ENCODE peak calls at places on chromosomes 2 and 18, in ten cellular contexts. Y is nephron progenitor cell, J is AG09319, G is GM12878, N is HFF-Myc, R is upper lobe of right lung, A is astrocyte of the spinal cord, D is GM06990, Q is HCT116, Z is retinal pigment epithelial cell. W is an unnamed sample.
A peak's percentile ranks its signal among the peaks of the same experiment; 100 is the strongest.

GRCh38 chr2:219410390-219410789 is 7.8 kb upstream of the DES start:
- DNase-seq in G (no peak), Y (no peak), J (no peak), Z (no peak), R (no peak), Q (no peak), N (no peak), D (no peak), A (no peak), W (no peak)

GRCh38 chr2:100529900-100530299 is 32.9 kb upstream of the PDCL3 start:
- DNase-seq in Q (no peak), G (no peak), D (no peak), J (no peak), Y (no peak), Z (no peak), N (no peak), R (no peak), A (no peak), W (peak; percentile 8)

GRCh38 chr18:22465859-22466602 is 48.3 kb upstream of the CTAGE1 start:
- DNase-seq in N (peak; percentile 78), Y (no peak), Z (peak; percentile 86), D (no peak), Q (peak; percentile 73), J (peak; percentile 60), R (no peak), A (peak; percentile 93), G (no peak), W (no peak)

GRCh38 chr18:6750411-6750810 is 20.9 kb downstream of the ARHGAP28 start:
- DNase-seq in A (no peak), R (no peak), N (no peak), D (no peak), Z (no peak), G (no peak), J (no peak), Y (no peak), Q (no peak), W (no peak)

GRCh38 chr2:112881217-112882000 is 29.6 kb upstream of the IL37 start:
- DNase-seq in Q (peak; percentile 16), G (peak; percentile 58), J (peak; percentile 34), Z (no peak), N (peak; percentile 87), A (peak; percentile 79), Y (no peak), D (peak; percentile 44), R (no peak), W (peak; percentile 69)

GRCh38 chr2:232481322-232482140 is 6.1 kb downstream of the ECEL1 start:
- DNase-seq in J (no peak), D (no peak), N (no peak), A (no peak), Q (no peak), G (no peak), Z (no peak), R (peak; percentile 44), Y (peak; percentile 2), W (no peak)

GRCh38 chr2:62270728-62271127 is 74.8 kb downstream of the B3GNT2 start:
- DNase-seq in Q (no peak), N (peak; percentile 5), Y (no peak), A (peak; percentile 30), Z (no peak), J (no peak), R (no peak), G (no peak), D (no peak), W (no peak)

GRCh38 chr18:79455261-79455660 is 59.5 kb downstream of the NFATC1 start:
- DNase-seq in A (no peak), D (no peak), Z (no peak), R (no peak), G (no peak), N (no peak), Y (no peak), J (no peak), Q (no peak), W (no peak)

GRCh38 chr2:22124003-22124402 is 1000.2 kb downstream of the TDRD15 start:
- DNase-seq in Y (no peak), G (no peak), A (no peak), Z (no peak), D (no peak), Q (no peak), N (no peak), R (no peak), J (no peak), W (no peak)

DNA sequence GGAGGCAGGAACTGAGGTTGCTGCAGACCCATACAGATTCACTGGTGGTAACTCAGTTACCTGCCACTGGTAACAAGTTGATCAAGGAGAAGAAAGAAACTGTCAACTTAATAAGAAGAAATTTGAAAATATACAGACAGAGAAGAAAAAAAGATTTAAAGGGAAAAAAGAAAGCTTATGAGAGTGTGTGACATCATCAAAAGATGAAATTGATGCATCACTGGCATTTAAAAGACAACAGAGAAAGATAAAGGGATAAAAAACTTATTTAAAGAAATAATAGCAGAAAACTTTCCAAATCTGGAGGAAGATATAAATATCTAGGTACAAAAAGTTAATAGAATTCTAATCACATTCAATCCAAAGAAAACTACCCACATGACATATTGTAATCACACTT is 1003.2 kb downstream of the TDRD15 start:
- DNase-seq in Z (no peak), D (no peak), R (no peak), G (no peak), Y (no peak), J (no peak), A (no peak), Q (no peak), N (no peak), W (no peak)
- TF ChIP-seq CTCF in Z (no peak), D (no peak), R (no peak), G (no peak), Y (no peak), J (no peak), A (no peak), Q (no peak), N (no peak), W (no peak)

GRCh38 chr18:35039633-35040032 is 1.6 kb upstream of the MAPRE2 start:
- DNase-seq in A (no peak), Q (no peak), Z (peak; percentile 24), N (no peak), R (no peak), J (no peak), G (no peak), D (no peak), Y (no peak), W (no peak)

GRCh38 chr18:35041752-35042379 is 653 bp downstream of the MAPRE2 start:
- DNase-seq in G (no peak), Y (no peak), Q (no peak), Z (no peak), J (no peak), D (no peak), A (no peak), N (no peak), R (no peak), W (no peak)

GRCh38 chr18:35040988-35041751 is at the start of gene MAPRE2:
- DNase-seq in Q (peak; percentile 85), G (peak; percentile 82), N (peak; percentile 92), J (peak; percentile 94), A (peak; percentile 98), R (peak; percentile 99), Y (peak; percentile 100), D (peak; percentile 95), Z (peak; percentile 90), W (peak; percentile 98)

GRCh38 chr18:35038881-35039491 is 2.2 kb upstream of the MAPRE2 start:
- DNase-seq in Y (no peak), D (peak; percentile 33), R (no peak), J (no peak), Q (no peak), Z (no peak), A (no peak), N (no peak), G (no peak), W (no peak)

DNA sequence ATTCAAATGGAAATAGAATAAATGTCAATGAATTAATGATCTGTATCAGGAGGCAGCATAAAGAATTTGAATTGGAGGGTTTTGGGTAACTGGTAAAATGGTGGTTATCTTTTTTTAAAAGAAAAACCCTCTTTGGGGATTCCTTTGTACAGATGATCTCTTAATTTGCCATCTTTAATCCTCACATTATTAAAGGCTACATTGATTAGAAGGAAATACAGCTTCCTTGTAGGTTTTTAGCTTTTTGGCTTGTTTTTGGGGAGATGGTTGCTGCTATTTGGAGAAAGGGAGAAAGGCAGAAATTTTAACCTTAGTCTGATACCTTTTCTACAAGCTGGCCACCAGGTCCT is 600 bp upstream of the MAPRE2 start:
- DNase-seq in A (no peak), Z (no peak), R (no peak), D (no peak), Q (no peak), G (no peak), J (no peak), Y (no peak), N (no peak), W (no peak)
- TF ChIP-seq CTCF in A (no peak), Z (no peak), R (no peak), D (no peak), Q (no peak), G (no peak), J (no peak), Y (no peak), N (no peak), W (no peak)

DNA sequence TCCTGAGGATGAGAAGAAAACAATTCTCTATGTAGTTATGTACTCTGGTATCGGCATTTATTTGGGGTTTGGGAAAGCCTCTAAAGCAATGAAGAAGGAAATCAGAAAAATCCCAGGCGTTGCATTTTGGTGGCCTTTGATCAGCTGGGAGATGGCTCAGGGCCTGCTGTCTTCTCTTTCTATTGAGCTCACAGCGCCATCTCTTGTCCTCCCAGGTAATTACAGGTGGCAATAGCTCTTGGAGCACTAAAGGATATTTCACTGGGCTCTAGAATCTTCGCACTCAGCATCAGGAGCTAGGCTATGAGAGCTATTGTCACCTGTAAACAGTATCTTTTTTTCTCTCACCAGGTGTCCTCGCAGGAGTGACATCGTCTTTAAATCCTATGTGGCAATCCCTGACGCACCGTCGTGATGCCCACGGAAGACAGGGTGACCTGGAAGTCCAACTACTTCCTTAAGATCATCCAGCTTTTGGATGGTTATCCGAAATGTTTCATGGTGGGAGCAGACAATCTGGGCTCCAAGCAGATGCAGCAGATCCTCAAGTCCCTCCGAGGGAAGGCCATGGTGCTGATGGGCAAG is 76.1 kb upstream of the PMAIP1 start:
- DNase-seq in J (peak; percentile 77), G (no peak), N (peak; percentile 54), Q (peak; percentile 67), Y (peak; percentile 83), A (peak; percentile 81), R (no peak), Z (no peak), D (no peak), W (peak; percentile 47)
- TF ChIP-seq CTCF in J (peak; percentile 79), G (peak; percentile 80), N (peak; percentile 79), Q (peak; percentile 89), Y (peak; percentile 92), A (peak; percentile 84), R (peak; percentile 79), Z (peak; percentile 90), D (peak; percentile 71), W (peak; percentile 80)

DNA sequence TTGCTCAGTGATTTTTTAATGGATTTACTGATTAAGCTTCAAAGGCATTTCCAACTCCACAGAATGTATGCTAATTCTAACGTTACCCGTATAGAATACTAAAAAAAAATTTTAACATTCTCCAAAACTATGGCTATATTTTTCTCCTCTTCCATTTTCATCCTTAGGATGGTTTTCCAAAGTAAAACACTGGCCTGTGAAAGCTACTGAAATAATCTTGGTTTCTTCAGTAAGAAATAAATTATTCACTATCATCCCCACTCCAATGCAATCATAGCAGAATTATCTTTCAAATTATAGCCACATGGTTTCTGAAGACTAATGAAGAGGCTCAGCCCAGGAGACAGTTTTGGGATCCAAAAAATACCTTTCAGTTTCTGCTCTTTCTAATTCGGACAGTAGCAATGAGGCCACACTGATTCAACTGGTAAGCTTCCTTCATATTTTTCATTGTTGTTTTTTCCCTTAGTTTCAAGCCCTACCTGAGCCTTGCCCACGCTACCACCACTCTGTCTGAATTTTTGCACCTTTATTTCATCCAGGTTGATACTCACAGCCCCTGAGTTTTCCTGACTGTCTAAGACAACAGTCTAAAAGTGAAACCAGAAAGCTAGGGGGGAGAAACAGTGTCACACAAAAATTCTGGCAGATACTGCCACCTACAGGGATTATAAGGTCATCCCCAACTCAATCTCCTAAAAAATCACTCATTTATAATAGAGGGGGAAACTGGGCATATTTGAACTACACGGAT is 887.9 kb downstream of the NRXN1 start:
- DNase-seq in D (peak; percentile 6), J (no peak), Z (no peak), G (peak; percentile 24), Y (peak; percentile 10), A (peak; percentile 53), R (no peak), N (peak; percentile 1), Q (no peak), W (peak; percentile 21)
- TF ChIP-seq CTCF in D (peak; percentile 66), J (peak; percentile 33), Z (peak; percentile 62), G (peak; percentile 54), Y (peak; percentile 56), A (peak; percentile 66), R (peak; percentile 61), N (peak; percentile 39), Q (peak; percentile 32), W (peak; percentile 31)